ENCODE peak calls at places on chromosome 4, in four cellular contexts. F is fibroblast of pulmonary artery, X is substantia nigra, H is NCI-H510A. N is an unnamed sample.

GRCh38 chr4:14853186-14853946 is 148.9 kb upstream of the CPEB2 start:
- DNase-seq in F (peak; percentile 85), X (no peak), H (no peak), N (peak; percentile 97)

GRCh38 chr4:36004231-36004851 is 240.0 kb downstream of the ARAP2 start:
- DNase-seq in F (no peak), X (no peak), H (no peak), N (no peak)

GRCh38 chr4:157246959-157247358 is 26.4 kb downstream of the GRIA2 start:
- DNase-seq in F (no peak), X (no peak), H (no peak), N (no peak)

GRCh38 chr4:108399610-108400265 is 220.6 kb upstream of the RPL34 start:
- DNase-seq in F (no peak), X (no peak), H (no peak), N (no peak)

GRCh38 chr4:116839826-116840225 is 245.6 kb downstream of the TRAM1L1 start:
- DNase-seq in F (peak; percentile 1), X (no peak), H (no peak), N (peak; percentile 7)

GRCh38 chr4:38861791-38862190 is 5.2 kb upstream of the TLR6 start:
- DNase-seq in F (no peak), X (no peak), H (no peak), N (no peak)

GRCh38 chr4:169899295-169899694 is 126.9 kb downstream of the MFAP3L start:
- DNase-seq in F (no peak), X (no peak), H (no peak), N (peak; percentile 9)

GRCh38 chr4:150108693-150109092 is 30.4 kb downstream of the DCLK2 start:
- DNase-seq in F (no peak), X (no peak), H (no peak), N (no peak)

GRCh38 chr4:32251126-32251525 is 1531.0 kb downstream of the PCDH7 start:
- DNase-seq in F (no peak), X (no peak), H (no peak), N (no peak)

GRCh38 chr4:87543835-87544461 is 14.8 kb upstream of the SPARCL1 start:
- DNase-seq in F (peak; percentile 83), X (no peak), H (no peak), N (peak; percentile 72)

GRCh38 chr4:14771091-14771490 is 231.2 kb upstream of the CPEB2 start:
- DNase-seq in F (no peak), X (no peak), H (no peak), N (no peak)

GRCh38 chr4:1786544-1787362 is 6.3 kb upstream of the FGFR3 start:
- DNase-seq in F (no peak), X (no peak), H (no peak), N (no peak)

GRCh38 chr4:71460368-71460767 is 121.5 kb downstream of the SLC4A4 start:
- DNase-seq in F (no peak), X (no peak), H (peak; percentile 18), N (no peak)

N was measured in iris pigment epithelial cell.